ENCODE peak calls at places on chromosomes 5 and 9, in ten cellular contexts. N is A549, C is neural progenitor cell, X is mucosa of descending colon, V is dorsolateral prefrontal cortex, A is cardiac fibroblast, M is fibroblast of pulmonary artery, Q is tibial artery, H is astrocyte of the spinal cord, Z is GM13977. B is an unnamed sample.
A peak's percentile ranks its signal among the peaks of the same experiment; 100 is the strongest.

GRCh38 chr5:172437445-172438303 is 16.7 kb downstream of the SH3PXD2B start:
- DNase-seq in H (peak; percentile 90), C (no peak), X (no peak), Q (peak; percentile 91), M (peak; percentile 97), A (peak; percentile 96), Z (no peak), V (no peak), N (peak; percentile 49), B (no peak)

GRCh38 chr5:159525117-159525516 is 194.8 kb upstream of the IL12B start:
- DNase-seq in V (no peak), H (peak; percentile 42), A (no peak), X (no peak), N (peak; percentile 28), C (no peak), Q (no peak), M (peak; percentile 30), Z (no peak), B (no peak)

GRCh38 chr9:14992025-14992424 is 81.8 kb upstream of the FREM1 start:
- DNase-seq in M (no peak), A (no peak), X (no peak), C (no peak), Q (no peak), H (no peak), N (no peak), V (no peak), Z (no peak), B (no peak)

GRCh38 chr5:23466401-23466886 is 41.0 kb upstream of the PRDM9 start:
- DNase-seq in M (peak; percentile 91), X (no peak), H (peak; percentile 46), V (no peak), N (peak; percentile 72), A (peak; percentile 69), Q (no peak), Z (no peak), C (peak; percentile 2), B (no peak)

GRCh38 chr9:113960748-113961147 is 84.6 kb downstream of the ZNF618 start:
- DNase-seq in A (no peak), Z (no peak), H (no peak), M (no peak), Q (no peak), C (no peak), V (no peak), N (no peak), X (no peak), B (no peak)

GRCh38 chr9:31542384-31543055 is 841.9 kb upstream of the ACO1 start:
- DNase-seq in M (peak; percentile 95), A (peak; percentile 84), Q (no peak), Z (peak; percentile 31), N (peak; percentile 18), X (no peak), V (no peak), C (peak; percentile 38), H (peak; percentile 59), B (peak; percentile 42)

GRCh38 chr5:173868096-173868879 is 19.9 kb upstream of the CPEB4 start:
- DNase-seq in A (peak; percentile 41), V (no peak), C (no peak), M (peak; percentile 42), Z (no peak), X (no peak), Q (no peak), N (no peak), H (peak; percentile 29), B (no peak)

GRCh38 chr9:73880101-73880500 is 617.0 kb upstream of the RORB start:
- DNase-seq in H (no peak), C (no peak), A (no peak), N (no peak), X (no peak), Q (no peak), Z (no peak), M (no peak), V (no peak), B (no peak)

GRCh38 chr5:132479073-132479811 is 11.3 kb downstream of the IRF1 start:
- DNase-seq in C (no peak), N (no peak), V (peak; percentile 11), A (no peak), Q (no peak), Z (no peak), X (peak; percentile 17), M (no peak), H (no peak), B (peak; percentile 9)

GRCh38 chr5:132478498-132478855 is 12.1 kb downstream of the IRF1 start:
- DNase-seq in X (peak; percentile 38), A (no peak), V (no peak), M (no peak), H (no peak), Z (no peak), Q (no peak), N (no peak), C (no peak), B (no peak)

GRCh38 chr5:132481243-132482211 is 9.0 kb downstream of the IRF1 start:
- DNase-seq in N (no peak), M (no peak), C (no peak), X (peak; percentile 14), V (peak; percentile 5), A (no peak), Q (peak; percentile 34), Z (no peak), H (no peak), B (peak; percentile 45)

GRCh38 chr5:132480546-132481242 is 9.9 kb downstream of the IRF1 start:
- DNase-seq in H (no peak), N (no peak), C (no peak), Q (no peak), X (peak; percentile 32), V (peak; percentile 24), M (no peak), A (no peak), Z (no peak), B (peak; percentile 23)

DNA sequence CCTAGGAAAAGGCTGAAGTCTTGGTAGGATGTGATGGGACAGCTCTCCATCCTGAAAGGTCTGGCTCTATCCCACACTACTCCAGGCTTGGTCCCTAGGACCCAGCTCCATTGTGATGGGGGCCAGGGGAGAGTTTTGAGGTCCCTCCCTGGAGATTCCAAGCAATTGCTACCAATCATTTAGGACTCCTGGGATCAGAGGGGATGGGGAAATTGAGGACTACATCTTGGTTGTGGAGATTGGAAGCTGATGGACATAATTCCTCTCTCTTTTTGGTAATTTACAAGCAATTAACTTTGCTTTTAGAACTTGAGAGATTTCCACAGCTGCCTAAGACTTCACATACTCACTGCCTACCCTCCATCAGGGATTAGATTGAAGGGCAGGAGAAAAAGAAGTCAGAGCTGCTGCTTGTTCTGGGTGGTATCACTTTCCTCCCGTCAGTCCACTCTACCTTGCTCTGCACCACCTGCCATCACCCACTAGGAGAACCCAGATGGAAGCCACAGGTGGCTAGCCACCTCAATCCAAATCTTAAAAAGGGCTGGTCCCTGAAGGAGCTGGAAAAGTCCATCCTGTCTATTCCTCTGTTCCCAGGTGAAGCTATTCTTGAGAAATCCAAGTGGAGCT is 10.6 kb downstream of the IRF1 start:
- DNase-seq in X (peak; percentile 11), Q (no peak), H (no peak), N (no peak), A (no peak), Z (no peak), C (no peak), M (no peak), V (no peak), B (peak; percentile 38)
- TF ChIP-seq CTCF in X (no peak), Q (no peak), H (no peak), N (no peak), A (no peak), Z (no peak), C (no peak), M (no peak), V (no peak), B (no peak)

DNA sequence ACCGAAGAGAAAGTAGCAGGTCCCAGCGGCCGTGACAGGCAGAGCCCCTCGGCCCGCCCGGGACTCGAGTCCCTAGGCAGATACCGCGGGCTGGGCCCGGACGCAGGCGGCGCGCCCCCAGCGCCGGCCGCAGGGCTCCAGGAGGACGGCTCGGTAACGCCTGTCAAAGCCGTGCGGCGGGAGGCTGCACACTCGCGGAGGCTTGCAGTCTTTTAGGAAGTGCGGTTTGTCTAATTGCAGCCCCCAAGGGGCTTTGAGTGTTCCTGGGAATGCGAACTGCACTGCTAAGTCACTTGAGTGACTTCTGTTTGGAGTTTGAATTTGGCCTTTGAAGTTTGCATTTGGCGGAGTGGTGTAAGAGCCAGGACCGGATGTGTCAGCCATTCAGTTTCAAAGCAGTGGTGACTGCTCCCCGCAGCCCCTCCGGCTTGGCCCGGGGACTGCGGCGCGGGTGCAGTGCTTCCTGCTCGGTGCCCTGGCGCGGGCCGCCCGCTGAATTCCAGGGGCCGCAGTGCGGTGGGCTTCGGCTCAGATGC is 1.3 kb downstream of the MAP3K1 start:
- DNase-seq in H (peak; percentile 65), C (peak; percentile 75), Q (peak; percentile 73), A (peak; percentile 67), N (peak; percentile 46), V (peak; percentile 65), X (peak; percentile 79), M (peak; percentile 49), Z (peak; percentile 78), B (peak; percentile 79)
- TF ChIP-seq CTCF in H (no peak), C (no peak), Q (no peak), A (no peak), N (no peak), V (no peak), X (no peak), M (no peak), Z (no peak), B (no peak)

GRCh38 chr9:125514468-125514867 is 192.5 kb downstream of the MAPKAP1 start:
- DNase-seq in Z (no peak), N (no peak), M (no peak), Q (no peak), A (no peak), C (no peak), H (no peak), V (no peak), X (no peak), B (no peak)

GRCh38 chr9:125516381-125516960 is 190.5 kb downstream of the MAPKAP1 start:
- DNase-seq in M (no peak), Q (no peak), C (no peak), A (no peak), V (no peak), H (no peak), Z (no peak), X (no peak), N (no peak), B (no peak)

GRCh38 chr9:125519741-125520140 is 187.3 kb downstream of the MAPKAP1 start:
- DNase-seq in Q (no peak), Z (no peak), A (no peak), H (no peak), N (no peak), X (no peak), V (no peak), C (no peak), M (no peak), B (no peak)

GRCh38 chr9:125515281-125515680 is 191.7 kb downstream of the MAPKAP1 start:
- DNase-seq in Z (no peak), A (no peak), C (no peak), H (no peak), X (no peak), V (no peak), Q (no peak), N (no peak), M (no peak), B (no peak)

GRCh38 chr9:125517577-125517976 is 189.4 kb downstream of the MAPKAP1 start:
- DNase-seq in H (no peak), M (no peak), A (no peak), V (no peak), Q (no peak), C (no peak), X (no peak), Z (no peak), N (no peak), B (no peak)
- TF ChIP-seq CTCF in H (no peak), M (no peak), A (no peak), V (no peak), Q (no peak), C (no peak), X (no peak), Z (no peak), N (no peak), B (no peak)

GRCh38 chr5:171418982-171419662 is at the start of gene FGF18:
- DNase-seq in X (peak; percentile 65), Z (peak; percentile 82), A (peak; percentile 51), N (peak; percentile 79), V (peak; percentile 44), Q (peak; percentile 74), C (peak; percentile 91), M (peak; percentile 58), H (peak; percentile 70), B (peak; percentile 58)
- TF ChIP-seq CTCF in X (no peak), Z (no peak), A (no peak), N (peak; percentile 37), V (no peak), Q (no peak), C (no peak), M (no peak), H (no peak), B (peak; percentile 69)

B was measured in activated CD8-positive, alpha-beta T cell treated with anti-CD3 and anti-CD28 coated beads for 36 hours.